ENCODE peak calls at places on chromosomes 1 and 21, in five cellular contexts. R is heart left ventricle, S is uterus, A is A549, K is gastrocnemius medialis. E is an unnamed sample.

GRCh38 chr1:116556289-116557006 is 14.4 kb downstream of the CD58 start:
- DNase-seq in R (peak; percentile 72), S (no peak), A (peak; percentile 62), K (no peak), E (no peak)

GRCh38 chr1:78627321-78627720 is 7.1 kb downstream of the IFI44L start:
- DNase-seq in R (no peak), S (no peak), A (no peak), K (no peak), E (no peak)

GRCh38 chr1:236395780-236396664 is 1.9 kb downstream of the EDARADD start:
- DNase-seq in R (no peak), S (no peak), A (no peak), K (no peak), E (no peak)

GRCh38 chr1:3320246-3321152 is 134.0 kb upstream of the ARHGEF16 start:
- DNase-seq in R (no peak), S (no peak), A (no peak), K (no peak), E (no peak)

GRCh38 chr1:19710825-19711611 is 46.3 kb downstream of the HTR6 start:
- DNase-seq in R (no peak), S (no peak), A (no peak), K (no peak), E (no peak)

GRCh38 chr1:219339466-219339865 is 165.8 kb downstream of the LYPLAL1 start:
- DNase-seq in R (no peak), S (no peak), A (no peak), K (no peak), E (no peak)

GRCh38 chr21:43733529-43734071 is 14.7 kb downstream of the PDXK start:
- DNase-seq in R (no peak), S (no peak), A (no peak), K (no peak), E (peak; percentile 59)

GRCh38 chr1:12127206-12127810 is 39.5 kb upstream of the TNFRSF1B start:
- DNase-seq in R (no peak), S (no peak), A (no peak), K (no peak), E (no peak)

GRCh38 chr1:170498896-170499295 is 33.1 kb upstream of the GORAB start:
- DNase-seq in R (no peak), S (no peak), A (no peak), K (no peak), E (no peak)

GRCh38 chr1:113109908-113110554 is 37.0 kb downstream of the LRIG2 start:
- DNase-seq in R (no peak), S (peak; percentile 32), A (peak; percentile 25), K (no peak), E (peak; percentile 43)

GRCh38 chr1:9315411-9316079 is 22.9 kb downstream of the SPSB1 start:
- DNase-seq in R (no peak), S (no peak), A (peak; percentile 43), K (no peak), E (peak; percentile 45)

GRCh38 chr1:222028151-222028550 is 286.3 kb upstream of the DUSP10 start:
- DNase-seq in R (no peak), S (no peak), A (no peak), K (no peak), E (no peak)

GRCh38 chr21:38459490-38459889 is 38.8 kb downstream of the ERG start:
- DNase-seq in R (no peak), S (no peak), A (no peak), K (no peak), E (no peak)
- TF ChIP-seq POLR2A in R (no peak), S (no peak), A (no peak), K (no peak), E (no peak)

DNA sequence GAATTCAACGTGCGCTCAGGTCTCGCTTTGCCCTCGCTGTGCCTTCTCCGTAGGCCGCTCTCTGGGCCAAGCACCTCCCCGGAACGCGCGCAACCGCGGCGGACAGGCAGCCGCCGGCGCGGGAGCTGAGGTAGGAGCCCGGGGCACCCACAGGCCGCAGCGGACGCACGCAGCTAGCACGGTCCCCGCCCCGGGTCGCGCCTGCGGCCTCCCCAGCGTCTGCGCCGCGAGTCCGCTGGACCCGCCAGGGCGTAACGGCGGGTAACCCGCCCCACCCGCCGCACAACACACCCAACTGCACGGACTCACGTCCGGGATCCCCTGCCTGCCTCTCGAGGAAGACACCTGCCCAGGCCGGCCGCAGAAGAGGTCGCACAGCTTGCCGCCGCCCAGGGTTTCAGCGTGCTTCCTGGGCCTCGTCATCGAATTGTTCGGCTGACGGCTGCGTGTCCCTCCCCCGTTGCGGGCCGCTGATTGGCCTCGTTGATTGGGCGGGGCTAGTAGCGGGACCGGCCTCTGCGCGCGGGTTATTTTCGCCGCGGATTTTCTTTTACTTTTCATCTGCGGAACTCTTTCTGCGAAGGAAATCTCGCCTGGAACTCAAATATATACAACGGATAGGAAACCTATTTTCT is at the start of gene CLCC1:
- DNase-seq in R (peak; percentile 95), S (peak; percentile 93), A (peak; percentile 90), K (peak; percentile 92), E (peak; percentile 96)
- TF ChIP-seq POLR2A in R (peak; percentile 90), S (peak; percentile 94), A (peak; percentile 78), K (peak; percentile 92), E (peak; percentile 29)

DNA sequence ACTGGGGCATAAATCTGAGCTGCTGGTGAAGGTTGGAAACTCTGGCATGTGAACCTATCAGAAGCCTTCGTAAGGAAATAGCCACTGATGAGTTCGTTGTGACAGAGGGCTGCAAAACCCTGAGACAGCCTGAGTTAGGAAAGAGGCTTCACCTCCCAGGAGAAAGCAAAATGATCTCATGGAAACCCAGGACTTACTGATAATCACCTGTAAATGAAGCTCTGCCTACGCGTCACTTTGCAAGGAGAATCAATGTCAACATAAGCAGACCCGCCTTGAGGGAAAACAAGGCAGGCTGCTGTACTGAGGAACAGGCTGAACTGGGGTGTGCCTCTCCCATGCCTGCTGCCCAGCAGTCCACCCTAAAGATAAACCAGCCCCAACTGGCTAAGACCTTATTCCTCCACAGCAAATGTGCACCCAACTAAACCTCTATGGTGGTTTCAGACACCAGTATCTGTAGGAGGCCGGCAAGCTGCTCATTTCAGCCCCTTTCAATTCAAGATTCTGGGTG is 46.8 kb upstream of the SLC44A3 start:
- DNase-seq in R (no peak), S (no peak), A (no peak), K (no peak), E (no peak)
- TF ChIP-seq POLR2A in R (no peak), S (no peak), A (no peak), K (no peak), E (no peak)

GRCh38 chr1:218294531-218294930 is 9.4 kb downstream of the RRP15 start:
- DNase-seq in R (no peak), S (no peak), A (no peak), K (no peak), E (no peak)
- TF ChIP-seq POLR2A in R (no peak), S (no peak), A (no peak), K (no peak), E (no peak)

GRCh38 chr1:63929106-63929478 is 155.3 kb downstream of the ROR1 start:
- DNase-seq in R (no peak), S (no peak), A (no peak), K (no peak), E (no peak)
- TF ChIP-seq POLR2A in R (no peak), S (no peak), A (no peak), K (no peak), E (no peak)

DNA sequence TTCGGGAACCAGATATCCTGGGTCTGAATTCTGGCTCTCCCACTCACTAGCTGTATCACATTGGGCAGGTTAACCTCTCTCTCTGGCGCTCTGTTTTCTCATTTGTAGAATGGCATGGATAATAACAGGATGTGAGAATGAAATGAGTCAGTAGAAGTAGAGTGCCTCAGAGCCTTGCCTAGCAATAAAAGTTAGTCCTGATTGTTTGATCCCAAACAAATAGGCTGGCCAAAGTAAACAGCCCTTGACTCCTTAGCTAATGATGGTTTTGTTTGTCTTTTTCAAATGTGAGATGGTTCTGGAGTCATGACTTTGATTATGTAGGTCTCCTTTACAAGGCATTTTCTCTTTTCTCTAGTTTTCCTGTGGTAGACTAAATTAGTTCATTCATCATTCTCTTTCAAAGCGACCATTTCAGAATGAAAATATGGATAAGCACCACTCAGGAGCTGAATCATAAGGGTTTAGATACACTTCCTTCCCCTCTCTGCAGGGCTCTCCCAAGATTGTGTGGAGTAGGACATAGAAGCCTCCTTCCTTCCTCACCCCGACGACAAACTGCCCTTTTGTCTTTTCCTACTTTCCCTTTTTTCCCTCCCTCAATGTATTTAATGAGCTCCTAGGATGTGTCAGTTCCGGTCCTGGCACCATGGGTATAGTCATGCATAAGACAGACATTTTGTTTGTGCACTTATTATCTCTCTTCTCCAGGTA is 23.1 kb downstream of the KIAA0040 start:
- DNase-seq in R (no peak), S (no peak), A (no peak), K (no peak), E (no peak)
- TF ChIP-seq POLR2A in R (no peak), S (no peak), A (no peak), K (no peak), E (no peak)

DNA sequence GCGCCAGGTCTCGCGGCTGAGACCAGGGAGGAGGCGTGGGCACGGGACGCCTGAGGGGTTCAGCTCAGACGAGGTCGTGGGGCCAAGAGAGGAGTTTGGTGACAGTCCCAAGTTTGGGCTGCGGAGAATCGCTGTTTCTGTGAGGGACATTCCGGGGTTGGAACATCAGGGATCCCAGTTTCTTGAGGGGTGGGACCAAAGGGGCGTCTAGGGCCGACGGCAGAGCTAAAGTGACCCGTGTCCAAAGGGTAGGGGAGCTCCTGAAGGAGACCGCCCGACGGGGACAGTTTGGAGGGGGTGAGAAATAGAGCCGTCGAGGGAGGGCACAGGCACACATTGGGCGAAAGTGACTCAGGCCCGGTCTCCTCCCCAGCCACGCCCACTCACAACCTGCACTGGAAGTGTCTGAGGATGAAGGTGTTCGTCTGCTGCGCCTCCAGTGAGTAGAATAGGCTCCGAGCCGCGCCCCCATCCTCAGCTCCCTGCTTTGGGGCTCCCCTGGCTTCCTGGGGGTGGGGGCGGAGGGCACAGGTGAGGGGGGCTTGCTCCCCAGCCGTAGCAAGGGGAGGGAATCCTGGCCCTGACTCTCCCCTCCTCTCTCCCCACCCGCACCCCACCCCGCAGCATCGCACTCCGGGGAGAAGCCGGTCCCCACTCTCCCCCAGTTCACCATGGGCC is 7.0 kb downstream of the EFNA3 start:
- DNase-seq in R (peak; percentile 70), S (peak; percentile 76), A (peak; percentile 70), K (no peak), E (peak; percentile 56)
- TF ChIP-seq POLR2A in R (no peak), S (no peak), A (no peak), K (no peak), E (no peak)

DNA sequence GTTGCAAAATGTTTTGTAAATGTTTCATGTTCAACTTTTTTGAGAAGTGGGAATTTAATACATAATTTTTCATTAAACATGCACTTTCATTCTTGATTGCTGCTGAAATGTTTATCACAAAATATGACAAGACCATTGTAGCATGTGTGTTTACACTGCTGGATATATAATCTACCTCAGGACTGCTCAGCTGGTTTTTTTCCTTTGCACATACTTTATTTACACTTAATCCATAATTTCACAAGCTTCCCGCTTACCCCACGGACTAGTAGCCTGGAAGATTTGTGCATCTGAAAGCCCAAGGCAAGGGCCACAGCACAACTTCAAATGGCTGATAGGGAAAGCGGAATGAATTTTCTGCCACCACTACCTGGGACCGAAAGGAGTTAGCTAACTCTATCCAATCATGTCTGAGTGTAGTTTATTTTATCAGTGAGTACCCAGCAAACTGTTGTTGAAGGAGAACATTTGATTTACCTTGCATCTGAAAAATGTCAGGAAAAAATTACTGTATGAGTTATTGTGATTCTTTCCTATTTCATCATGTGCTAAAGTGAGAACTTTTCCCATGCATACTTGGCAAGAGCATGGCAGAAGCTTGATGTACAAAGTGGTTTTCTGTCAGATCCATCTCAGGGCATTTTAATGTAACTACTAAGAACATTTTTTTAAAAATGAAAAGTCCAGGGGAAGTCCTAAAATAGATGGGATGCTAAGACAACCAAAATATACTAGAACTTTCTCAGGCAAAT is 558.2 kb upstream of the USP24 start:
- DNase-seq in R (no peak), S (no peak), A (no peak), K (no peak), E (no peak)
- TF ChIP-seq POLR2A in R (no peak), S (no peak), A (no peak), K (no peak), E (no peak)

E was measured in testis.